ENCODE peak calls at places on chromosomes 5 and 9, in ten cellular contexts. One of them, this sample, is unnamed.

GRCh38 chr9:126472446-126472845 is 141.3 kb upstream of the LMX1B start:
- DNase-seq in ovary: no peak
- DNase-seq in A673: no peak
- DNase-seq in heart right ventricle: no peak
- DNase-seq in H9: no peak
- DNase-seq in suprapubic skin: no peak
- DNase-seq in lower lobe of right lung: no peak
- DNase-seq in GM23248: no peak
- DNase-seq in A549: no peak
- DNase-seq in body of pancreas: no peak
- DNase-seq in this sample: no peak

GRCh38 chr5:156411-157072 is 34.8 kb upstream of the LRRC14B start:
- DNase-seq in ovary: no peak
- DNase-seq in A673: no peak
- DNase-seq in heart right ventricle: no peak
- DNase-seq in H9: peak
- DNase-seq in suprapubic skin: peak
- DNase-seq in lower lobe of right lung: no peak
- DNase-seq in GM23248: no peak
- DNase-seq in A549: no peak
- DNase-seq in body of pancreas: no peak
- DNase-seq in this sample: no peak

GRCh38 chr5:132539716-132540115 is 3.6 kb downstream of the IL5 start:
- DNase-seq in ovary: no peak
- DNase-seq in A673: no peak
- DNase-seq in heart right ventricle: no peak
- DNase-seq in H9: no peak
- DNase-seq in suprapubic skin: no peak
- DNase-seq in lower lobe of right lung: no peak
- DNase-seq in GM23248: no peak
- DNase-seq in A549: no peak
- DNase-seq in body of pancreas: no peak
- DNase-seq in this sample: no peak

GRCh38 chr5:100772548-100772947 is 130.5 kb downstream of the ST8SIA4 start:
- DNase-seq in ovary: no peak
- DNase-seq in A673: no peak
- DNase-seq in heart right ventricle: no peak
- DNase-seq in H9: no peak
- DNase-seq in suprapubic skin: no peak
- DNase-seq in lower lobe of right lung: no peak
- DNase-seq in GM23248: no peak
- DNase-seq in A549: no peak
- DNase-seq in body of pancreas: no peak
- DNase-seq in this sample: no peak

GRCh38 chr5:95847261-95847592 is 24.7 kb upstream of the GLRX start:
- DNase-seq in ovary: no peak
- DNase-seq in A673: no peak
- DNase-seq in heart right ventricle: no peak
- DNase-seq in H9: no peak
- DNase-seq in suprapubic skin: no peak
- DNase-seq in lower lobe of right lung: no peak
- DNase-seq in GM23248: no peak
- DNase-seq in A549: no peak
- DNase-seq in body of pancreas: no peak
- DNase-seq in this sample: no peak

GRCh38 chr5:163362806-163363788 is 74.3 kb upstream of the CCNG1 start:
- DNase-seq in ovary: no peak
- DNase-seq in A673: peak
- DNase-seq in heart right ventricle: no peak
- DNase-seq in H9: no peak
- DNase-seq in suprapubic skin: no peak
- DNase-seq in lower lobe of right lung: no peak
- DNase-seq in GM23248: no peak
- DNase-seq in A549: no peak
- DNase-seq in body of pancreas: no peak
- DNase-seq in this sample: no peak

GRCh38 chr5:103674739-103675138 is 112.2 kb upstream of the NUDT12 start:
- DNase-seq in ovary: no peak
- DNase-seq in A673: no peak
- DNase-seq in heart right ventricle: no peak
- DNase-seq in H9: no peak
- DNase-seq in suprapubic skin: no peak
- DNase-seq in lower lobe of right lung: no peak
- DNase-seq in GM23248: peak
- DNase-seq in A549: no peak
- DNase-seq in body of pancreas: peak
- DNase-seq in this sample: no peak

GRCh38 chr9:94639045-94639995 is at the start of gene FBP1:
- DNase-seq in ovary: peak
- DNase-seq in A673: no peak
- DNase-seq in heart right ventricle: peak
- DNase-seq in H9: peak
- DNase-seq in suprapubic skin: no peak
- DNase-seq in lower lobe of right lung: peak
- DNase-seq in GM23248: peak
- DNase-seq in A549: no peak
- DNase-seq in body of pancreas: peak
- DNase-seq in this sample: peak

GRCh38 chr9:2157277-2158105 is 142.3 kb downstream of the SMARCA2 start:
- DNase-seq in ovary: peak
- DNase-seq in A673: peak
- DNase-seq in heart right ventricle: peak
- DNase-seq in H9: peak
- DNase-seq in suprapubic skin: no peak
- DNase-seq in lower lobe of right lung: peak
- DNase-seq in GM23248: peak
- DNase-seq in A549: peak
- DNase-seq in body of pancreas: peak
- DNase-seq in this sample: no peak

GRCh38 chr9:3879731-3880493 is 354.1 kb upstream of the RFX3 start:
- DNase-seq in ovary: no peak
- DNase-seq in A673: no peak
- DNase-seq in heart right ventricle: no peak
- DNase-seq in H9: no peak
- DNase-seq in suprapubic skin: no peak
- DNase-seq in lower lobe of right lung: no peak
- DNase-seq in GM23248: peak
- DNase-seq in A549: no peak
- DNase-seq in body of pancreas: peak
- DNase-seq in this sample: no peak

GRCh38 chr5:98631311-98632054 is 142.0 kb upstream of the RGMB start:
- DNase-seq in ovary: no peak
- DNase-seq in A673: no peak
- DNase-seq in heart right ventricle: no peak
- DNase-seq in H9: no peak
- DNase-seq in suprapubic skin: no peak
- DNase-seq in lower lobe of right lung: no peak
- DNase-seq in GM23248: peak
- DNase-seq in A549: peak
- DNase-seq in body of pancreas: no peak
- DNase-seq in this sample: no peak
- H3K27ac ChIP-seq in ovary: no peak
- H3K27ac ChIP-seq in A673: no peak
- H3K27ac ChIP-seq in heart right ventricle: no peak
- H3K27ac ChIP-seq in H9: no peak
- H3K27ac ChIP-seq in suprapubic skin: no peak
- H3K27ac ChIP-seq in lower lobe of right lung: no peak
- H3K27ac ChIP-seq in GM23248: peak
- H3K27ac ChIP-seq in A549: no peak
- H3K27ac ChIP-seq in body of pancreas: no peak
- H3K27ac ChIP-seq in this sample: no peak

DNA sequence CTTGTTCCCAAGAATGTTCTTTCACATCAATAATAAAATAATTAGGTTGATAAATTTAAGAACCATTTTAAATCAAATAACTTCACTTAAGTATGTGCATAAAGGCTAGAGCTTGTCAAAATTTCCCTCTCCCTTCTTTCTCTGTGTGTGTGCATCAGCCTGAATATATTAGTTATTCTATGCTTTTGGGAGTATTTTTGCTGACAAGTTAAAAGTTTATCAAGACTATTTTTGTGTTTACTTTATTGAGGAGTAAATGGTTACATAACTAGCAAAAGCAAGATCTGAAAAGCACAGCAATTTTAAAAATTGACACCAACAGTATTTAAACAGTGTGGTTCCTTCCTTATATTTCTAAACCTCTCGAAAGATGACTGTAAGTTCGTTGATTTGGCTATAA is 261.7 kb downstream of the ISL1 start:
- DNase-seq in ovary: no peak
- DNase-seq in A673: no peak
- DNase-seq in heart right ventricle: no peak
- DNase-seq in H9: no peak
- DNase-seq in suprapubic skin: no peak
- DNase-seq in lower lobe of right lung: no peak
- DNase-seq in GM23248: no peak
- DNase-seq in A549: no peak
- DNase-seq in body of pancreas: no peak
- DNase-seq in this sample: no peak
- H3K27ac ChIP-seq in ovary: no peak
- H3K27ac ChIP-seq in A673: no peak
- H3K27ac ChIP-seq in heart right ventricle: no peak
- H3K27ac ChIP-seq in H9: no peak
- H3K27ac ChIP-seq in suprapubic skin: no peak
- H3K27ac ChIP-seq in lower lobe of right lung: no peak
- H3K27ac ChIP-seq in GM23248: no peak
- H3K27ac ChIP-seq in A549: no peak
- H3K27ac ChIP-seq in body of pancreas: no peak
- H3K27ac ChIP-seq in this sample: no peak

DNA sequence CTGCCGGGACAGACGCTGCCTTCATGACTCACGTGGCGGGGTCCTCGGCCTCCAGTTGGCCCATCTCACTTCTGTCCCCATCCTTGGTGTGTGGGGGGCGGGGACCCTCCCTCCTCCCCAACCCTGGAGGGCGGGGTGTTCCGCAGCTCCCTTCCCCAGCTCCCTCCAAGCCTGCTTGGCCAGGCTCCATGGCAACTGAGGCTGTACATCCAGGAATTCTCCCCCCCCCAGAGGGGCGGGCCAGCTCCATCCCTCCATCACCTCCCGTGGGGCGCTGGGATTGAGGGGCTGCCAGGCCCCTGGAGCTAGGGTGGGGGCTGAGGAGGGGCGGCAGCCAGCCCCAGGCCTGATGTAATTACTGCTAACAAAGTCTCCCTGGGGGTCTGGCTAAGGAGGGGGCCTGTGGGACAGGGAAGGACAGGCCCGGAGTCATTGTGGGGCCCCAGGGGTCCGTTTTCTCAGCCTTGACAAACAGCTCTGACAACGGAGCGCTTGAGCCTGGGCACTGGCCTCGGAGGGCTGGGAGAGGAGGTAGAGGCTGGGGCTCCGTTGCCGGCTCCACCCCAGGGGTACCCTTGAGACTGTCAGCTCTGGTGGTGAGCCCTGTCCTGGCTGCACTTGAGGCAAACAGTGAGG is 8.0 kb downstream of the DIPK1B start:
- DNase-seq in ovary: peak
- DNase-seq in A673: peak
- DNase-seq in heart right ventricle: peak
- DNase-seq in H9: peak
- DNase-seq in suprapubic skin: no peak
- DNase-seq in lower lobe of right lung: no peak
- DNase-seq in GM23248: peak
- DNase-seq in A549: no peak
- DNase-seq in body of pancreas: no peak
- DNase-seq in this sample: peak
- H3K27ac ChIP-seq in ovary: no peak
- H3K27ac ChIP-seq in A673: no peak
- H3K27ac ChIP-seq in heart right ventricle: peak
- H3K27ac ChIP-seq in H9: no peak
- H3K27ac ChIP-seq in suprapubic skin: no peak
- H3K27ac ChIP-seq in lower lobe of right lung: peak
- H3K27ac ChIP-seq in GM23248: no peak
- H3K27ac ChIP-seq in A549: no peak
- H3K27ac ChIP-seq in body of pancreas: no peak
- H3K27ac ChIP-seq in this sample: peak

DNA sequence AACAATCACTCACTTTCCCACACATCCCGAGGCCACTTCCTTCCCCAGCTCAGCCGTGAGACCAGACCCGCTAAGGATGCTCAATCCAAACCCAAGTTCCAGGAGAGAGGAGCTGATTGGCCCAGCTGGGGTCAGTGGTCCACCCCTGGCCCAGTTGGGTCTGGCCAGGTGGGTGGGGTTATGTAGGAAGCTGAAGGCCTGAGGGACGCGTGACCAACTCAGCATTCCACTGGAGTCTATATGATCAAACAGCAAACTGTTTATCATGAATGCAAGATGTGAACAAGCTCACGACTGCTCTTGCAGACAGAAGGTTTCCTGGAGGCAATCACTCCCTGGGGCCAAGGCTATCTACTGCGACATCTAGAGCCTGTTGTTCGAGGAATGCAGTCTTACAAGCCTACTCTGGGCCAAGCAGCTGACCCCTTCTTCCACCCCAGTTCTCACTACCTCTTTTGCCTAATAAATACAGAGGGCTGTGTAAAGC is 4.9 kb upstream of the RAPGEF1 start:
- DNase-seq in ovary: no peak
- DNase-seq in A673: no peak
- DNase-seq in heart right ventricle: no peak
- DNase-seq in H9: no peak
- DNase-seq in suprapubic skin: no peak
- DNase-seq in lower lobe of right lung: peak
- DNase-seq in GM23248: no peak
- DNase-seq in A549: no peak
- DNase-seq in body of pancreas: no peak
- DNase-seq in this sample: no peak
- H3K27ac ChIP-seq in ovary: no peak
- H3K27ac ChIP-seq in A673: no peak
- H3K27ac ChIP-seq in heart right ventricle: no peak
- H3K27ac ChIP-seq in H9: no peak
- H3K27ac ChIP-seq in suprapubic skin: no peak
- H3K27ac ChIP-seq in lower lobe of right lung: no peak
- H3K27ac ChIP-seq in GM23248: no peak
- H3K27ac ChIP-seq in A549: no peak
- H3K27ac ChIP-seq in body of pancreas: peak
- H3K27ac ChIP-seq in this sample: no peak

DNA sequence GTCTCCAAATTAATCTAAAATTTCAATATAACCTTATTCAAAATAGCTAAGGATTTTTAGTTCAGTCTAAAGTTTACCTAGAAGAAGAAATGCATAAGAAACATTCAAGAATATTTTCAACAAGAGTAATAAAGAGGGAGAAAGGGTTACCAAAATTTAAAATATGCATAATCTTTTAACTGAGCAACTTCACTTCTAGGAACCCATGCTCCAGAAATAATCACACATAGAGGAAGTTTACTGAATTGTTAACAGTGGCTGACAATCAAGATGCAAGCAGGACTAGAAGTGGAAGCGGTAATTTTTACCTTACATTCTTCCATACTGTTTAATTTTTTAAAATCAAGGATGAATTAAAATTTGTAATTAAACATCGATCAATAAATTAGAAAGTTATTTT is 1.9 kb downstream of the PJA2 start:
- DNase-seq in ovary: no peak
- DNase-seq in A673: no peak
- DNase-seq in heart right ventricle: no peak
- DNase-seq in H9: no peak
- DNase-seq in suprapubic skin: no peak
- DNase-seq in lower lobe of right lung: no peak
- DNase-seq in GM23248: peak
- DNase-seq in A549: no peak
- DNase-seq in body of pancreas: no peak
- DNase-seq in this sample: no peak
- H3K27ac ChIP-seq in ovary: no peak
- H3K27ac ChIP-seq in A673: peak
- H3K27ac ChIP-seq in heart right ventricle: no peak
- H3K27ac ChIP-seq in H9: no peak
- H3K27ac ChIP-seq in suprapubic skin: peak
- H3K27ac ChIP-seq in lower lobe of right lung: no peak
- H3K27ac ChIP-seq in GM23248: peak
- H3K27ac ChIP-seq in A549: no peak
- H3K27ac ChIP-seq in body of pancreas: no peak
- H3K27ac ChIP-seq in this sample: no peak

This sample was measured in endothelial cell of umbilical vein.